ENCODE peak calls at places on chromosomes 3 and 15, in seven cellular contexts. Q, F, B, R, T, M and G are unnamed samples.

GRCh38 chr3:190366145-190366544 is 21.8 kb upstream of the CLDN16 start:
- DNase-seq in M (no peak), T (no peak), F (peak; percentile 70), B (no peak), Q (no peak), R (no peak), G (peak; percentile 52)

GRCh38 chr3:11434017-11434526 is 161.9 kb downstream of the ATG7 start:
- DNase-seq in B (peak; percentile 56), R (peak; percentile 9), T (peak; percentile 64), F (no peak), M (peak; percentile 73), Q (no peak), G (peak; percentile 91)

GRCh38 chr15:49492834-49493233 is 69.8 kb downstream of the FGF7 start:
- DNase-seq in R (no peak), T (no peak), Q (no peak), F (peak; percentile 31), B (no peak), M (peak; percentile 90), G (peak; percentile 70)

GRCh38 chr3:195751584-195751983 is 30.8 kb downstream of the MUC20 start:
- DNase-seq in B (no peak), R (no peak), Q (no peak), M (no peak), F (no peak), T (no peak), G (no peak)

GRCh38 chr3:37608061-37608702 is 253.5 kb upstream of the CTDSPL start:
- DNase-seq in F (peak; percentile 94), Q (peak; percentile 27), B (no peak), M (no peak), R (no peak), T (no peak), G (no peak)

GRCh38 chr15:52788099-52788986 is 1.8 kb downstream of the ONECUT1 start:
- DNase-seq in R (no peak), B (no peak), M (no peak), F (no peak), T (no peak), Q (no peak), G (no peak)

GRCh38 chr3:160374472-160374871 is 24.6 kb downstream of the IFT80 start:
- DNase-seq in F (peak; percentile 75), Q (no peak), T (no peak), R (no peak), M (no peak), B (no peak), G (no peak)

GRCh38 chr3:184155644-184156521 is 706 bp downstream of the DVL3 start:
- DNase-seq in Q (no peak), M (peak; percentile 16), R (no peak), T (peak; percentile 31), B (peak; percentile 56), F (peak; percentile 33), G (no peak)

GRCh38 chr15:80931721-80932609 is 57.7 kb downstream of the MESD start:
- DNase-seq in R (no peak), M (no peak), F (no peak), B (peak; percentile 48), T (peak; percentile 13), Q (no peak), G (no peak)

GRCh38 chr3:128495435-128495970 is 2.5 kb upstream of the GATA2 start:
- DNase-seq in B (no peak), M (no peak), T (no peak), Q (no peak), F (no peak), R (no peak), G (no peak)

GRCh38 chr15:84979651-84980050 is 2.0 kb upstream of the PDE8A start:
- DNase-seq in T (no peak), M (no peak), R (no peak), B (no peak), F (no peak), Q (no peak), G (no peak)
- H3K4me3 ChIP-seq in T (peak overlapping the region; percentile 88), M (no peak overlapping the region), R (peak overlapping the region; percentile 91), B (no peak overlapping the region), F (peak overlapping the region; percentile 92), Q (peak overlapping the region; percentile 91), G (peak overlapping the region; percentile 83)

GRCh38 chr3:86738684-86739083 is 252.3 kb downstream of the VGLL3 start:
- DNase-seq in R (no peak), B (no peak), T (no peak), F (no peak), Q (no peak), M (no peak), G (no peak)

GRCh38 chr3:86737517-86737916 is 253.4 kb downstream of the VGLL3 start:
- DNase-seq in T (no peak), Q (no peak), M (no peak), R (no peak), B (no peak), F (no peak), G (no peak)

GRCh38 chr3:86731501-86731901 is 259.4 kb downstream of the VGLL3 start:
- DNase-seq in B (no peak), Q (no peak), T (no peak), R (no peak), F (no peak), M (no peak), G (no peak)

GRCh38 chr3:86739244-86739643 is 251.7 kb downstream of the VGLL3 start:
- DNase-seq in R (no peak), M (no peak), T (no peak), F (no peak), Q (no peak), B (no peak), G (no peak)

DNA sequence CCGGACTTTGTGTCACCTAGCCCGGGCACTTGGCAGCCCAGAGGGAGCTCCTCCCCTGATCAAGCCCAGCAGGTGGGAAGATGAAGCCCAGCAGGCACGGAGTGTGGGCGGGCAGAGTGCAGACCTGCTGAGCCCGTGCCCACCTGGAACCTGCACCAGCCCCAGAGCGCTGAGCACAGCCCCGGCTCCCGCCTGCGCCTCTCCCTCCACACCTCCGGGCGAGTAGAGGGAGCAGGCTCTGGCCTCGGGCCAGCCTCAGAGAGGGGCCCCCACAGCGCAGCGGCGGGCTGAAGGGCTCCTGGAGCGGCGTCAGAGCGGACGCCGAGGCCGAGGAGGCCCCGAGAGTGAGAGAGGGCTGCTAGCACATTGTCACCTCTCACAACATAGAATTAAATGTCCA is 257.7 kb downstream of the VGLL3 start:
- DNase-seq in B (no peak), R (no peak), F (no peak), M (no peak), T (no peak), Q (no peak), G (no peak)
- TF ChIP-seq CTCF in B (no peak), R (no peak), F (no peak), M (no peak), T (no peak), Q (no peak), G (no peak)

GRCh38 chr3:24832878-24833277 is 338.2 kb upstream of the THRB start:
- DNase-seq in R (no peak), B (no peak), M (no peak), F (no peak), T (no peak), Q (no peak), G (no peak)

GRCh38 chr3:24830230-24831152 is 335.8 kb upstream of the THRB start:
- DNase-seq in M (no peak), R (no peak), T (no peak), F (no peak), B (peak; percentile 33), Q (no peak), G (no peak)

GRCh38 chr3:24834442-24834841 is 339.8 kb upstream of the THRB start:
- DNase-seq in M (no peak), Q (no peak), R (no peak), B (no peak), F (no peak), T (no peak), G (no peak)

GRCh38 chr3:24829011-24829581 is 334.4 kb upstream of the THRB start:
- DNase-seq in M (no peak), R (no peak), F (no peak), B (peak; percentile 45), Q (peak; percentile 31), T (no peak), G (no peak)

GRCh38 chr3:24829632-24830229 is 335.1 kb upstream of the THRB start:
- DNase-seq in M (no peak), Q (peak; percentile 12), T (no peak), F (no peak), B (no peak), R (no peak), G (no peak)
- H3K4me3 ChIP-seq in M (no peak overlapping the region), Q (peak overlapping the region; percentile 49), T (peak overlapping the region; percentile 49), F (no peak overlapping the region), B (peak overlapping the region; percentile 26), R (peak overlapping the region; percentile 80), G (no peak overlapping the region)

DNA sequence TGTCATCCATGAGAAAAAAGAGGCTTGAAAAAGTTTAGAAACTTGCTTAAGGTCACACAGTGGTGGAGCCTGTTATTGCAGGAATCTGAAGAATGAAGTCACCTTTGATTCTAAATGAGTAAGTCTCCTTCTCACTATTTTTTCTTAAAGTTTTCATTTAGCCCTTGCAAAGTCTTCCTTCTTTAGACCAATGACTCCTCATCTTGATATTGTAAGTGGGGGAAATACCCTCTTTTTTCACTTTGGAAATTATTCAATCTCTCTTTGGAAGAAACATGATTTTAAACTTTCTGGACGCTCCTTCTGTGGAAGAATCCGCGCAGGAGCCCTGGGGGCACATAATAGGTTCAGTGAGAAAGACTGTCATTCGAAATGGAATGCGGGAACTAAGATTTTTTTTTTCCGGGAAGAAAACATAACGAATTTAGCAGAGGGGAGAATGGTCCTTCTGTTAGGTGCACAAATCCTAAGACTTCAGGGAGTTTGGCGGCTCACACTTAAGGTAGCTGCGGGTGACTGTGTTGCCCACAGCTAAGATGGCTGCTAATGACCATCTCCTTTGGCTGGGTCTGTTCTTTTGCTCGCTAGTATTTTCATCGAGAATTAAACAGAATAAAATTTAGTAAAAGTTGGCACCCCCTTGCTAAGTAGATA is 614 bp upstream of the SLMAP start:
- DNase-seq in T (no peak), M (peak; percentile 38), R (no peak), Q (peak; percentile 44), B (peak; percentile 46), F (peak; percentile 79), G (peak; percentile 64)
- TF ChIP-seq CTCF in T (no peak), M (no peak), R (no peak), Q (no peak), B (no peak), F (peak; percentile 30), G (peak; percentile 23)

DNA sequence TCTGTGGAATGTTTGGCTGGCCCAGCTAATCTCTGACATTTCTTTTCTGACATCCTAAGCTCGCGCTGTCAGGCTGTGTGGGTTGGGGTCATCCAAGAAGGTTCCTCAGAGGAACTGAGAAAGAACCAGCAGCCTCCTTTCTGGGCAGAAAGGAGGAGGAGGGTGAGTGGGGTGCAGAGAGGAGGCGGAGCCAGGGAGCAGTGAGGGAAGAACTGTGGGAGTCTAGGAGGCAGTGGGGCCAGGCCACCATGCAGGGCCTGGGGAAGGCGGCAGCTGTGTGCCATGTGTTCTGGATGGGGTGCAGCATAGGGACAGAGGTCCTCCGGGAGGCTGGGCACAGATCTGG is 5.3 kb downstream of the SEMA7A start:
- DNase-seq in R (no peak), B (no peak), T (no peak), Q (no peak), F (no peak), M (no peak), G (no peak)
- H3K4me3 ChIP-seq in R (no peak overlapping the region), B (no peak overlapping the region), T (no peak overlapping the region), Q (no peak overlapping the region), F (no peak overlapping the region), M (no peak overlapping the region), G (no peak overlapping the region)

DNA sequence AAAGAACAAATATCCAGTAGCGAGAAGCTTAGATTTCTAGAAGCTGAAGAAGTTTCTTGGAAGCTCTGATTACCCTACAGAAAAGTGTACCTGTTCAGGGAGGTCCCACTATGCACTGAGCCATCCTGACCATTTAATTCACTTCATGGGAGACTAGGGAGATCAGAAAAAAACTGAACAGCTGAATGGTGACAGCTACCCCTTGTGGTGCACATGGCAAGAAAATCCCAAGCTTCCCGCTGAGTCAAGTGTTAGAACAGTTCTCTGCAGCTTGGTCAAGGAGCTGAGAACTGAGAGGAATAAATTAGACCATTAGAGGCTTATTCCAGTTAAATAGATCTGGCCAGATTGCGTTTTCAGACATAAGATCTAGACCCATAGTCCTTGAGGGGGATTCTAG is 197.2 kb upstream of the VEPH1 start:
- DNase-seq in B (no peak), M (peak; percentile 1), Q (no peak), R (no peak), T (no peak), F (peak; percentile 26), G (peak; percentile 7)
- TF ChIP-seq CTCF in B (no peak), M (no peak), Q (no peak), R (no peak), T (no peak), F (peak; percentile 51), G (no peak)